ENCODE peak calls at places on chromosomes 5 and 9, in four cellular contexts. O is fibroblast of mammary gland, P is fibroblast of pulmonary artery, Y is neural crest cell. M is an unnamed sample.

GRCh38 chr9:133979921-133980863 is 11.9 kb downstream of the VAV2 start:
- DNase-seq in O (no peak), P (no peak), Y (no peak), M (no peak)

GRCh38 chr5:112696786-112697185 is 40.9 kb upstream of the APC start:
- DNase-seq in O (no peak), P (no peak), Y (no peak), M (no peak)

GRCh38 chr9:76203373-76203772 is 190.9 kb downstream of the RFK start:
- DNase-seq in O (no peak), P (peak; percentile 47), Y (no peak), M (peak; percentile 27)

GRCh38 chr5:64895748-64896147 is 127.0 kb downstream of the CWC27 start:
- DNase-seq in O (no peak), P (no peak), Y (no peak), M (no peak)

GRCh38 chr5:172064358-172064757 is 57.9 kb upstream of the FBXW11 start:
- DNase-seq in O (no peak), P (no peak), Y (no peak), M (no peak)

GRCh38 chr5:58412932-58413331 is 47.0 kb downstream of the PLK2 start:
- DNase-seq in O (no peak), P (no peak), Y (no peak), M (no peak)

GRCh38 chr5:777756-778161 is 6.8 kb downstream of the ZDHHC11B start:
- DNase-seq in O (no peak), P (no peak), Y (no peak), M (no peak)

GRCh38 chr5:7851617-7852289 is 820 bp upstream of the CFAP90 start:
- DNase-seq in O (no peak), P (no peak), Y (no peak), M (no peak)

GRCh38 chr9:114124666-114125580 is 25.8 kb upstream of the KIF12 start:
- DNase-seq in O (no peak), P (no peak), Y (no peak), M (no peak)

GRCh38 chr9:445033-445432 is 230.4 kb downstream of the DOCK8 start:
- DNase-seq in O (peak; percentile 53), P (peak; percentile 55), Y (no peak), M (peak; percentile 59)

GRCh38 chr9:99368341-99369326 is 146.6 kb downstream of the SEC61B start:
- DNase-seq in O (peak; percentile 79), P (peak; percentile 45), Y (peak; percentile 25), M (no peak)

GRCh38 chr5:32845171-32845570 is 134.1 kb downstream of the NPR3 start:
- DNase-seq in O (no peak), P (no peak), Y (no peak), M (no peak)

GRCh38 chr9:113463418-113464285 is at the start of gene RGS3:
- DNase-seq in O (no peak), P (no peak), Y (peak; percentile 42), M (peak; percentile 49)

GRCh38 chr5:181170237-181170830 is 22.9 kb downstream of the OR2V2 start:
- DNase-seq in O (no peak), P (no peak), Y (no peak), M (peak; percentile 52)

GRCh38 chr5:180499684-180500083 is 5.5 kb downstream of the CNOT6 start:
- DNase-seq in O (no peak), P (no peak), Y (no peak), M (peak; percentile 24)

GRCh38 chr9:113238859-113239231 is 17.5 kb downstream of the SLC31A1 start:
- DNase-seq in O (peak; percentile 23), P (peak; percentile 20), Y (no peak), M (no peak)

GRCh38 chr5:127296321-127296720 is 5.7 kb downstream of the MEGF10 start:
- DNase-seq in O (peak; percentile 91), P (no peak), Y (no peak), M (peak; percentile 79)

GRCh38 chr9:34869390-34869789 is 88.7 kb upstream of the PHF24 start:
- DNase-seq in O (peak; percentile 51), P (peak; percentile 60), Y (no peak), M (peak; percentile 47)

GRCh38 chr5:3597727-3598082 is 2.1 kb downstream of the IRX1 start:
- DNase-seq in O (peak; percentile 15), P (no peak), Y (no peak), M (peak; percentile 33)

GRCh38 chr9:20701058-20701457 is 17.0 kb downstream of the FOCAD start:
- DNase-seq in O (no peak), P (peak; percentile 12), Y (no peak), M (no peak)

GRCh38 chr5:178385472-178385853 is 152.9 kb upstream of the PHYKPL start:
- DNase-seq in O (peak; percentile 8), P (no peak), Y (no peak), M (peak; percentile 30)
- TF ChIP-seq CTCF in O (no peak), P (no peak), Y (no peak), M (no peak)

DNA sequence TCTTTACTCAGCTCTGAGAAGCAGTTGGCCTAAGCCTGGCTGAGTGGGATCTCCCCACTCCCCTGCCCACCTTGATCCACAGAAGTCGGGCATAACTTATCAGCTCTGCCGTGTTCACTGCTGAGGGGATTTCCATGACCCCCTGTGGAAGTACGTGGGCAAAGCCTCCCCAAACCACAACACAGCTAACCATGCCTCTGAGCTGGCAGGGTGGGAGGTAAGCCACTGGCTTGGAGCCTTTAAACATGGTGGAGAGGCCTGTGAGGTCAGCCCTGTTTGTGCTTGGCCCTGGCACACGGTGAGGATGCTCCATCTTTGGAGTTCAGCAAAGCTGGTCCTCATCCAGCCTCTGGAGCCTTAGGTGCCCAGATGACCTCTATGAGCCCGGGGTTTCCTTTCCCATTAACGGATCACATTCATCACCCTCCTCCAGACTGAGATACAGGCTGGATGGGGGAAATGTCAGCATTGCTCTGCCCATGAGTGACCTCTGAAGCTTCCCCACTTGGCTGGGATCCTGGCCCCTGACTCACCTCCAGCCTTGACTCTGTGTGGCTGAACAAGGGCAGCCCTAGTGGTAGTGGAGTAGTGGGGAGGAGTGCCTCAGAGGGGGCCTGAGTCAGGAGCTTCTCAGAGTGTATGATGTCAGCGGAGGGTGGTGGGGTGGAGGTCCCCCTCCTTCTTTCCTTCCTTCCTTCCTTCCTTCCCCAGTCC is 6.2 kb downstream of the PDLIM4 start:
- DNase-seq in O (peak; percentile 99), P (peak; percentile 69), Y (no peak), M (peak; percentile 91)
- TF ChIP-seq CTCF in O (peak; percentile 38), P (peak; percentile 12), Y (no peak), M (no peak)

DNA sequence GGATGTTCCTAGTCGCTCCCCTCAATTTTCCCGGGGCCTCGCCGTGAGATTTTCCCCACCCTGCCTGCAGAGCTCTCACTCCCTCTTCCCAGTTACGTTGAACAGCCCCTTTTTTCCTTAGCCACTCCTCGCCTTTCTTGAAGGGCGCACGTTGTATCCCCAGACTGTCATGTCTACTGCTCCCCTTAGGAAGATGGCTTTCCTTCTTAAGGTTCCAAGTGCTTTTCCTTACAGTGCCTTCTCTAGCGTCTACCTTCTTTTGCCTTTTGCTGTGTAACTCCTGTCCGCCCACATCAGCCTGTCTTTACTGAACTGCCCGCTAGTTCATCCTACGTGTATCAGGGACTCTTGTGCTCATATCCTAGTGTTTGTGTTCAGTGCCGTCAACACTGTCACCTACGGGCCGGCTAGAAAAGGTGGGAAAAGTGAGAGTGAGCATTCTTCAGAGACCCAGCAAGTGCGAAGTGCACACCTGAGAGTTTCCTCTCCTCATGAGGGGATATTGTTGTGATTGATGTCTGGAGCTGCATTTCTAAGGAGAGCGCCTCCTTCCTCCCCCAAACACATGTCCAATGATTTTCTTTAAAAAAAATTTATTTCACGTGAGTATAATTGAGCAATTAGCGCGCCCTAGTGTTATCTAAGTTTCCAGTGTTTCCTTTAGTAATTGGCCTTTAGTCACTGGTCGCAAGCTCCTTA is 764 bp downstream of the CAMLG start:
- DNase-seq in O (peak; percentile 50), P (peak; percentile 47), Y (peak; percentile 10), M (peak; percentile 72)
- TF ChIP-seq CTCF in O (no peak), P (no peak), Y (no peak), M (peak; percentile 36)

DNA sequence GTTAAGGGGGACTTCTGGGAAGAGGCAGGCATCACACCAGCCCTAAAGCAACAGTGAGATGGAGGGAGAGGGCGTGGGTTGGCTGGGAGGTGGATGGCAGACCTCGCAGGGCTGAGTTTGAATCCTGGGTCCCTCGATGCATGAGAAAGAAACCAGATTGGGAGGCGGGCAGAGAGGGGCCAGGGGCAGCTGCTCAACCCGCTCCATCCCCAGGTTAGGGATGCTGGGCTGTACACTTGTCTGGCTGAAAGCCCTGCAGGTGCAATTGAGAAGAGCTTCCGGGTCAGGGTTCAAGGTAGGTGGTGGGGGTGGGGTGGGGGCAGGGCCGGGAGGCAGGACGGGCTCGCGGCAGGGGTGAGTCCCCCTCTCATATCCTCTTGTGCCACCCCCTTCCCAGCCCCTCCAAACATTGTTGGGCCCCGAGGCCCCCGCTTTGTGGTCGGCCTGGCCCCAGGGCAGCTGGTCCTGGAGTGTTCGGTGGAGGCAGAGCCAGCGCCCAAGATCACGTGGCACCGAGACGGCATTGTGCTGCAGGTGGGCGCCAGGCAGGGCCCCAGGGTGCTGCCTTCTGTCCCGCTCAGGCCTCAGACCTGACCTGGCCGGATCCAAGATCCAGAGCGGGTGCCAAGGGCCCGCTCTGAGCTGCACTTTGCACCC is 49.8 kb upstream of the ASS1 start:
- DNase-seq in O (no peak), P (no peak), Y (no peak), M (no peak)
- TF ChIP-seq CTCF in O (no peak), P (no peak), Y (no peak), M (no peak)

DNA sequence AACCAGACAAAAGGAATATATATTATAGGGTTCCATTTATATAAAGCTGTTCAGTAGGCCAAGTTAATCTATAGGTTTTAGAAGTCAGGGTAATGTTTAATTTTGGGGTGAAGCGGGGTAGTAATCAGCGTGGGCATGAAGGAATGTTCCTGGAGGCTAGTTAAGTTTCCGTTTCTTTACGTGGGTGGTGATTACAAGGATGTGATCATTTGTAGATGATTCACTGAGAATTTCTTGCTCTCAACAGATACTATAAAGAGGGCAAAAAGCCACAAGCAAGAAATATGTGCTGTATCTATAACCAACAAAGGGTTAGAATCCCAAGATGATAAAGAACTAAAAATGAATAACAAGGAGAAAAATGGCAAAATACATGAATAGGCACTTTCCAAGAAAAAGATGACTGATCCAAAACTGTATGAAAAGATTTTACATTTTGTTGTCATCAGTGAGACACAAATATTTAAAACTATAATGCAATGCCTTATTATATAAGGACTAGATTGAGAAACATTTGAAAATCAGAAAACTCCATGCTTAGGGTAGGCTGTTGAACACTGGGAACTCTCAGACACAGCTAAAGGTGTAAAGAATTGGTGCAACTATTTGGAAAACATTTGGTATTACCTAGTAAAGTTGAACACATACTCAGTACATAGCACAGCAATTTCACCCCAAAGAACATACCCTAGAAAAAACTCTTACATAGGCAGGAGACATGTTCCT is 224.3 kb upstream of the S1PR3 start:
- DNase-seq in O (peak; percentile 91), P (peak; percentile 81), Y (no peak), M (peak; percentile 73)
- TF ChIP-seq CTCF in O (no peak), P (no peak), Y (no peak), M (no peak)

M was measured in MCF 10A.